ENCODE peak calls at places on chromosomes 12 and 14, in seven cellular contexts. S is left ventricle myocardium inferior; V is CD8-positive, alpha-beta T cell; M is cardiac muscle cell; K is ovary; P is fibroblast of lung; C is lung. Q is an unnamed sample.
A peak's percentile ranks its signal among the peaks of the same experiment; 100 is the strongest.

GRCh38 chr14:85416771-85417170 is 113.2 kb upstream of the FLRT2 start:
- DNase-seq in S (no peak), V (no peak), M (no peak), K (no peak), P (peak; percentile 83), C (no peak), Q (no peak)

GRCh38 chr14:76964695-76965094 is 63.8 kb downstream of the IRF2BPL start:
- DNase-seq in S (no peak), V (no peak), M (no peak), K (no peak), P (no peak), C (no peak), Q (no peak)

GRCh38 chr12:105469701-105470100 is 139.2 kb downstream of the C12orf75 start:
- DNase-seq in S (no peak), V (no peak), M (no peak), K (no peak), P (peak; percentile 43), C (no peak), Q (no peak)

GRCh38 chr12:69099201-69099837 is 140.1 kb upstream of the CPSF6 start:
- DNase-seq in S (no peak), V (no peak), M (no peak), K (peak; percentile 28), P (no peak), C (no peak), Q (no peak)

GRCh38 chr12:6935551-6936377 is 7.9 kb upstream of the RNU7-1 start:
- DNase-seq in S (no peak), V (no peak), M (no peak), K (peak; percentile 28), P (no peak), C (no peak), Q (no peak)

GRCh38 chr14:53113992-53114391 is 39.1 kb downstream of the DDHD1 start:
- DNase-seq in S (no peak), V (no peak), M (no peak), K (no peak), P (no peak), C (no peak), Q (no peak)

GRCh38 chr14:59582845-59583509 is 6.4 kb upstream of the CCDC175 start:
- DNase-seq in S (no peak), V (no peak), M (no peak), K (no peak), P (no peak), C (no peak), Q (no peak)

GRCh38 chr14:55881577-55882241 is 236.5 kb upstream of the PELI2 start:
- DNase-seq in S (no peak), V (no peak), M (no peak), K (no peak), P (peak; percentile 65), C (no peak), Q (no peak)

GRCh38 chr14:103260629-103261124 is 73.4 kb upstream of the EIF5 start:
- DNase-seq in S (peak; percentile 35), V (no peak), M (no peak), K (peak; percentile 48), P (peak; percentile 33), C (peak; percentile 42), Q (no peak)

GRCh38 chr14:65179918-65180724 is 77.8 kb upstream of the MAX start:
- DNase-seq in S (peak; percentile 32), V (no peak), M (no peak), K (peak; percentile 43), P (peak; percentile 94), C (no peak), Q (no peak)

GRCh38 chr12:90287585-90287984 is 578.9 kb upstream of the ATP2B1 start:
- DNase-seq in S (no peak), V (no peak), M (no peak), K (no peak), P (no peak), C (no peak), Q (no peak)

GRCh38 chr12:88579941-88580871 is at the start of gene KITLG:
- DNase-seq in S (peak; percentile 83), V (no peak), M (peak; percentile 87), K (peak; percentile 64), P (peak; percentile 86), C (peak; percentile 85), Q (no peak)

GRCh38 chr12:63917477-63917862 is 73.0 kb downstream of the SRGAP1 start:
- DNase-seq in S (no peak), V (no peak), M (no peak), K (no peak), P (no peak), C (no peak), Q (no peak)
- H3K4me3 ChIP-seq in S (no peak overlapping the region), V (no peak overlapping the region), M (no peak overlapping the region), K (no peak overlapping the region), P (peak overlapping the region; percentile 27), C (no peak overlapping the region), Q (no peak overlapping the region)

DNA sequence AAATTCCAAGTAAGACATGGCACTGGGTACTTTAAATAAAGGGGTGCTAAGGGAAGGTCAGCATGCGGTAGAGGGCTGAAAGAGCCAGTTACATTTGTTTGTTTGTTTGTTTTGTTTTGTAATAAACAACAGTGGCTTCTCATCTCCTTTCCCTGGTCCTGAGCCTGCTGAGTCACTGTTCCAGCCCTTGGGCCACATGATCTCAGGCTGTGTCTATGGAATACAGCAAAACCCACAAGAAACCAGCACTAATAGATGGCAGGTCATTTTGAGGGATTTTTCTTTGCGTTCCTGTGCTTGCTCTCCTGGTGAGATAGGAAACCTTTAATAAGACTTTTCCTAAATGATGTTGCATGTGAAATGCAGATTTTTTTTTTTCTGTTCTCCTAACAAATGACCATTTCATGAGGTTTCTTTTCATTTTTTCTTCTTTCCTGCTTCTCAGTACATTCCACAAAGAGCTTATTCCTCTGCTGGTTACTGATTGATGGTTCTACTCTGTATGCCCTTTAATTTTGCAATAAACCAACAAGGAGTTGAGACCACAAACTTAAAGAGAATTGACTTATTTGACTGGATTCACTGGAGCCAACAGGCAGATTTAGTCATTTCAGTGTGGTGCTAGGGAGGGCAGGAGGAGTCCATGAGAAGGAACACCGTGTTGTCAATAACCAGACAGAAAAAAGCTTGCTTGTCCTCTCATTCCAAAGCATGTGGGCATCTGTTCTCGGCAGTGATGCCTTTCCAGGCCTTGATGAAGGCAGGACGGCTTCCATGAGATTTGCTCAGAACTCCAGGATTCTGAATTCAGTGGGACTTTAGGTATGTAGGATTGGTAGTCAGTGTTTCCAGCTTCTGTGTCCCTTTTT is 459.2 kb downstream of the RAD51B start:
- DNase-seq in S (no peak), V (no peak), M (no peak), K (no peak), P (peak; percentile 85), C (no peak), Q (no peak)
- H3K27ac ChIP-seq in S (peak overlapping the region; percentile 9), V (no peak overlapping the region), M (peak overlapping the region; percentile 8), K (no peak overlapping the region), P (no peak overlapping the region), C (no peak overlapping the region), Q (no peak overlapping the region)

GRCh38 chr14:94936411-94936892 is 166.5 kb upstream of the GSC start:
- DNase-seq in S (peak; percentile 67), V (no peak), M (no peak), K (peak; percentile 71), P (peak; percentile 27), C (peak; percentile 32), Q (no peak)
- H3K4me3 ChIP-seq in S (peak overlapping the region; percentile 53), V (no peak overlapping the region), M (no peak overlapping the region), K (peak overlapping the region; percentile 25), P (no peak overlapping the region), C (no peak overlapping the region), Q (no peak overlapping the region)

GRCh38 chr12:100024974-100025555 is 40.3 kb upstream of the ANKS1B start:
- DNase-seq in S (no peak), V (no peak), M (no peak), K (no peak), P (no peak), C (no peak), Q (no peak)
- H3K27ac ChIP-seq in S (no peak overlapping the region), V (no peak overlapping the region), M (no peak overlapping the region), K (no peak overlapping the region), P (no peak overlapping the region), C (no peak overlapping the region), Q (no peak overlapping the region)

DNA sequence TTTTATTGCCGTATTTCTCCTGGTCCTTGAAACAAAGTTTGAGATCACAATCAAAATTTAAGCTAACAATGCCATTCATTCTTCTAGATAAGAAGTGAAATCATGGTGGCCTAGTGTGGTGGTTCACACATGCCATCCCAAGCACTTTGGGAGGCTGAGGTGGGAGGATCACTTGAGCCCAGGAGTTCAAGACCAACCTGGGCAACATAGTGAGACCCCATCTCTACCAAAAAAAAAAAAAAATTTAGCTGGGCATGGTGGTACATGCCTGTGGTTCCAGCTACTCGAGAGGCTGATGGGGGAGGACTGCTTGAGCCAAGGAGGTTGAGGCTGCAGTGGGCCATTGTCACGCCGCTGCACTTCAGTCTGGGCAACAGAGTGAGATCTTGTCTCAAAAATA is 24.2 kb downstream of the GDF11 start:
- DNase-seq in S (no peak), V (no peak), M (no peak), K (no peak), P (no peak), C (no peak), Q (no peak)
- H3K4me3 ChIP-seq in S (no peak overlapping the region), V (no peak overlapping the region), M (no peak overlapping the region), K (no peak overlapping the region), P (no peak overlapping the region), C (no peak overlapping the region), Q (no peak overlapping the region)

Q was measured in effector memory CD4-positive, alpha-beta T cell.